ENCODE peak calls at places on chromosomes 12 and 14, in four cellular contexts. H, K, Y and M are unnamed samples.
A peak's percentile ranks its signal among the peaks of the same experiment; 100 is the strongest.

GRCh38 chr12:116432321-116432750 is 126.8 kb upstream of the MAP1LC3B2 start:
- DNase-seq in Y (no peak), H (peak; percentile 32), K (no peak), M (no peak)

GRCh38 chr12:119177724-119178380 is 879 bp upstream of the HSPB8 start:
- DNase-seq in K (no peak), H (no peak), Y (no peak), M (no peak)

GRCh38 chr12:58575281-58575680 is 345.0 kb downstream of the LRIG3 start:
- DNase-seq in H (no peak), Y (no peak), K (no peak), M (no peak)

GRCh38 chr14:103943673-103944072 is 1.3 kb upstream of the RD3L start:
- DNase-seq in H (no peak), Y (no peak), K (no peak), M (no peak)

GRCh38 chr12:848519-849191 is 96.3 kb downstream of the WNK1 start:
- DNase-seq in Y (no peak), K (no peak), H (no peak), M (no peak)

GRCh38 chr12:99131761-99132199 is 486.7 kb downstream of the APAF1 start:
- DNase-seq in Y (no peak), H (peak; percentile 54), K (peak; percentile 68), M (no peak)

GRCh38 chr12:71415336-71416231 is 24.0 kb upstream of the LGR5 start:
- DNase-seq in Y (no peak), K (no peak), H (no peak), M (no peak)

GRCh38 chr14:101823081-101823480 is 61.6 kb downstream of the PPP2R5C start:
- DNase-seq in K (no peak), Y (no peak), H (no peak), M (no peak)

GRCh38 chr14:37172936-37173613 is 669 bp upstream of the SLC25A21 start:
- DNase-seq in Y (no peak), H (no peak), K (no peak), M (no peak)

GRCh38 chr12:20404576-20405346 is 36.4 kb downstream of the PDE3A start:
- DNase-seq in Y (no peak), K (no peak), H (peak; percentile 41), M (no peak)

GRCh38 chr14:33848706-33849454 is 102.0 kb downstream of the EGLN3 start:
- DNase-seq in K (peak; percentile 33), H (peak; percentile 58), Y (no peak), M (peak; percentile 2)

GRCh38 chr14:90439874-90440442 is 43.1 kb downstream of the CALM1 start:
- DNase-seq in H (no peak), Y (no peak), K (no peak), M (no peak)

GRCh38 chr14:101478096-101478495 is 83.2 kb upstream of the DIO3 start:
- DNase-seq in K (no peak), Y (peak; percentile 23), H (no peak), M (no peak)

GRCh38 chr12:20367731-20368652 is at the start of gene PDE3A:
- DNase-seq in K (peak; percentile 44), Y (no peak), H (peak; percentile 83), M (no peak)

GRCh38 chr14:22466520-22466919 is 122.5 kb downstream of the DAD1 start:
- DNase-seq in K (no peak), Y (no peak), H (no peak), M (no peak)

GRCh38 chr14:23113346-23114119 is 5.5 kb downstream of the CEBPE start:
- DNase-seq in K (no peak), Y (no peak), H (no peak), M (no peak)

GRCh38 chr12:2283910-2284309 is 231.1 kb downstream of the CACNA1C start:
- DNase-seq in H (no peak), Y (no peak), K (no peak), M (no peak)

GRCh38 chr14:90049390-90049789 is 12.4 kb upstream of the KCNK13 start:
- DNase-seq in Y (no peak), K (no peak), H (no peak), M (no peak)

GRCh38 chr12:2876431-2877046 is 435 bp downstream of the FOXM1 start:
- DNase-seq in K (no peak), H (no peak), Y (no peak), M (no peak)

GRCh38 chr14:93430889-93431670 is at the start of gene UNC79:
- DNase-seq in H (no peak), K (peak; percentile 59), Y (no peak), M (no peak)

GRCh38 chr12:126747530-126748149 is 1519.3 kb upstream of the TMEM132C start:
- DNase-seq in Y (peak; percentile 63), H (peak; percentile 31), K (no peak), M (peak; percentile 25)

GRCh38 chr14:20295067-20295466 is 10.7 kb downstream of the TTC5 start:
- DNase-seq in H (no peak), K (no peak), Y (no peak), M (no peak)

GRCh38 chr14:59262717-59263469 is 74.4 kb downstream of the DAAM1 start:
- DNase-seq in Y (no peak), H (no peak), K (no peak), M (no peak)

GRCh38 chr14:105425823-105426247 is 6.2 kb downstream of the MTA1 start:
- DNase-seq in K (no peak), Y (no peak), H (peak; percentile 12), M (no peak)

GRCh38 chr14:100588671-100589070 is 1.5 kb upstream of the BEGAIN start:
- DNase-seq in H (peak; percentile 14), Y (no peak), K (no peak), M (no peak)

GRCh38 chr12:121295123-121295745 is 1.3 kb downstream of the CAMKK2 start:
- DNase-seq in K (no peak), H (no peak), Y (no peak), M (no peak)

GRCh38 chr12:6264402-6265037 is 46.0 kb upstream of the PLEKHG6 start:
- DNase-seq in Y (no peak), H (no peak), K (no peak), M (no peak)

DNA sequence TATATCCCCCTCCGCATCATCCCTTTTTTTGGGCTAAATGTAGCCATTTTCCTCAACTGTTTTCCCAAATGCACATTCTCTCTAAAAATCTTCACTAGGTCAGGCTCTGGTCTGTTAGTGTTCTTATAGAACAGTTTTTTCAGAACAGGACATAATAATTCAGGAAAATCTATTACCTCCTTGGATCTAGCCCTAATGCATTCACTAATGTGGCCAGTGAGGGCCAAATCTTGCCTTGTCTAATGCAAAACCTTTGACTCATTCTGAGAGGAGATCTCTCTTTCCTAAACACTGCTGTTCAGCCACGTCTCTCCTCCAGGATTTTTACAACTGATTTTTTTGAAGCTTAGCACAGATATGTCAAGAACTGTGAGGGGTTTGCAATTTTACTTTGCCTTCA is 15.5 kb downstream of the C14orf132 start:
- DNase-seq in K (no peak), Y (no peak), H (no peak), M (no peak)
- H3K27ac ChIP-seq in K (peak overlapping the region; percentile 88), Y (no peak overlapping the region), H (peak overlapping the region; percentile 87), M (no peak overlapping the region)

GRCh38 chr12:105679982-105680381 is 349.5 kb downstream of the C12orf75 start:
- DNase-seq in Y (no peak), H (no peak), K (no peak), M (no peak)
- H3K27ac ChIP-seq in Y (no peak overlapping the region), H (no peak overlapping the region), K (no peak overlapping the region), M (no peak overlapping the region)

GRCh38 chr14:52783211-52783610 is 8.2 kb downstream of the GNPNAT1 start:
- DNase-seq in K (no peak), Y (no peak), H (no peak), M (no peak)

GRCh38 chr14:52781629-52782028 is 9.8 kb downstream of the GNPNAT1 start:
- DNase-seq in H (no peak), Y (no peak), K (no peak), M (no peak)

GRCh38 chr14:52778702-52779101 is 12.7 kb downstream of the GNPNAT1 start:
- DNase-seq in Y (no peak), H (no peak), K (no peak), M (no peak)

GRCh38 chr14:52776816-52777215 is 14.6 kb downstream of the GNPNAT1 start:
- DNase-seq in H (no peak), K (no peak), Y (no peak), M (no peak)

DNA sequence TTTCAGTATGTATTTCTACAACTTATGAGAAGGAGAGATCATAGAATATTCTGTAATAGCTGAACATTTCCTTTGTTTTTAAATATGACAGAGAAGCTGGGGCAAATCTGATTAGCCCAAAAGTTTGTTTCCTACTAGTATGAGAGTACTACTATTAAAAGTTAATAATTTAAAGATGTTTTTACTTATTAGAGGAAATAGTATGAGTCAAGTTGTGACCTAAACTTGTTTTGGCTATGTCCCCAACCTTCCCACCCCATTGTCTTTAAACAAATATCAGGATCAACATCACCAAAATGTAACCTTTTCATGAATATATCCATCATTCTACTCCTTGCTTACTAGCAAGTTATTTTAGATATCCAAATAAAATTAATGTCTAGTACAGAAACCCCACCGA is 10.5 kb downstream of the GNPNAT1 start:
- DNase-seq in K (no peak), Y (no peak), H (no peak), M (no peak)
- H3K27ac ChIP-seq in K (no peak overlapping the region), Y (no peak overlapping the region), H (no peak overlapping the region), M (no peak overlapping the region)

GRCh38 chr14:99263564-99264330 is 8.2 kb downstream of the BCL11B start:
- DNase-seq in K (no peak), H (no peak), Y (no peak), M (no peak)
- H3K27ac ChIP-seq in K (peak overlapping the region; percentile 83), H (no peak overlapping the region), Y (peak overlapping the region; percentile 97), M (peak overlapping the region; percentile 97)

GRCh38 chr12:128820723-128821432 is 2.9 kb downstream of the SLC15A4 start:
- DNase-seq in H (peak; percentile 80), Y (no peak), K (no peak), M (no peak)

GRCh38 chr12:128823916-128824839 is at the start of gene SLC15A4:
- DNase-seq in K (peak; percentile 86), Y (peak; percentile 92), H (peak; percentile 98), M (peak; percentile 76)

GRCh38 chr12:128820253-128820652 is 3.5 kb downstream of the SLC15A4 start:
- DNase-seq in K (no peak), H (no peak), Y (no peak), M (no peak)

GRCh38 chr12:128825845-128826244 is 2.1 kb upstream of the SLC15A4 start:
- DNase-seq in Y (no peak), K (no peak), H (no peak), M (no peak)

GRCh38 chr12:128823216-128823915 is 392 bp downstream of the SLC15A4 start:
- DNase-seq in Y (peak; percentile 54), H (peak; percentile 43), K (no peak), M (no peak)
- H3K27ac ChIP-seq in Y (peak overlapping the region; percentile 61), H (peak overlapping the region; percentile 89), K (peak overlapping the region; percentile 79), M (no peak overlapping the region)

GRCh38 chr14:73142216-73142615 is 5.9 kb downstream of the PSEN1 start:
- DNase-seq in H (no peak), K (no peak), Y (no peak), M (no peak)

GRCh38 chr14:73143003-73143402 is 6.7 kb downstream of the PSEN1 start:
- DNase-seq in H (no peak), K (peak; percentile 41), Y (no peak), M (no peak)

GRCh38 chr14:73140924-73141323 is 4.6 kb downstream of the PSEN1 start:
- DNase-seq in H (no peak), K (no peak), Y (no peak), M (no peak)

DNA sequence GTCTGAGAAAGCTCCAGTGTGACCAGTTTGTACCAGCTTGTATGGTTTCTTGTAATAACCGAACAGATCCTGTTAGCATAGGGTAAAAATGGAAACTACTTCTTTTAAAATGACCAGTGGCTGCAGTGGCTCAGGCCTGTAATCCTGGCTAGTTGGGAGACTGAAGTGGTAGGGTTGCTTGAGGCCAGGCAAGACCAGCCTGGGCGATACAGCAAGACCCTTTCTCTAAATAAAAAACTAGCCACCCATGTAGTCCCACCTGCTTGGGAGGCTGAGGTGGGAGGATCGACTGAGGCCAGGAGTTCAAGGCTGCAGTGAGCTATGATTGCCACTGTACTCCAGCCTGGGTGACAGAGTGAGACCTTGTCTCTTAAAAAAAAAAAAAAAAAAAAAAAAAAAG is 7.3 kb downstream of the PSEN1 start:
- DNase-seq in Y (no peak), K (no peak), H (no peak), M (no peak)
- H3K27ac ChIP-seq in Y (no peak overlapping the region), K (peak overlapping the region; percentile 99), H (no peak overlapping the region), M (no peak overlapping the region)